ENCODE peak calls at places on chromosomes 5 and 9, in seven cellular contexts. S, R, F, X, E, B and T are unnamed samples.
A peak's percentile ranks its signal among the peaks of the same experiment; 100 is the strongest.

GRCh38 chr9:16062542-16063240 is 509.8 kb downstream of the CCDC171 start:
- DNase-seq in S (peak; percentile 82), R (no peak), F (no peak), X (peak; percentile 88), E (no peak), B (no peak), T (no peak)

GRCh38 chr9:2725929-2726328 is 8.6 kb downstream of the KCNV2 start:
- DNase-seq in S (peak; percentile 37), R (no peak), F (no peak), X (no peak), E (no peak), B (no peak), T (no peak)

GRCh38 chr9:23779220-23779619 is 46.8 kb downstream of the ELAVL2 start:
- DNase-seq in S (no peak), R (no peak), F (peak; percentile 66), X (no peak), E (no peak), B (peak; percentile 34), T (peak; percentile 27)

GRCh38 chr9:136713555-136713949 is 1.2 kb downstream of the DIPK1B start:
- DNase-seq in S (no peak), R (peak; percentile 12), F (no peak), X (no peak), E (no peak), B (no peak), T (no peak)

GRCh38 chr5:42949348-42950090 is 90.6 kb downstream of the ANXA2R start:
- DNase-seq in S (peak; percentile 67), R (no peak), F (peak; percentile 50), X (peak; percentile 54), E (peak; percentile 22), B (no peak), T (no peak)

GRCh38 chr9:137482094-137482781 is 23.1 kb upstream of the NSMF start:
- DNase-seq in S (peak; percentile 87), R (no peak), F (no peak), X (peak; percentile 85), E (no peak), B (no peak), T (no peak)

GRCh38 chr5:160171656-160172055 is 52.4 kb upstream of the PWWP2A start:
- DNase-seq in S (no peak), R (no peak), F (no peak), X (no peak), E (no peak), B (no peak), T (no peak)

GRCh38 chr9:2771661-2772060 is 54.4 kb downstream of the KCNV2 start:
- DNase-seq in S (peak; percentile 36), R (no peak), F (no peak), X (peak; percentile 20), E (no peak), B (no peak), T (no peak)

GRCh38 chr9:133067813-133068212 is 6.0 kb downstream of the CEL start:
- DNase-seq in S (no peak), R (no peak), F (no peak), X (no peak), E (no peak), B (no peak), T (no peak)

GRCh38 chr9:115606851-115607250 is 488.9 kb upstream of the TNC start:
- DNase-seq in S (no peak), R (no peak), F (no peak), X (no peak), E (no peak), B (no peak), T (no peak)